ENCODE peak calls at places on chromosome 11, in four cellular contexts. B, V, M and H are unnamed samples.

GRCh38 chr11:6817668-6818067 is 18.2 kb upstream of the OR6A2 start:
- DNase-seq in B (no peak), V (no peak), M (no peak), H (no peak)

GRCh38 chr11:19258651-19259230 is 18.0 kb upstream of the E2F8 start:
- DNase-seq in B (no peak), V (no peak), M (no peak), H (no peak)

GRCh38 chr11:119516060-119516459 is 93.1 kb upstream of the THY1 start:
- DNase-seq in B (no peak), V (no peak), M (no peak), H (no peak)

GRCh38 chr11:36231300-36231699 is 57.9 kb downstream of the COMMD9 start:
- DNase-seq in B (no peak), V (no peak), M (no peak), H (no peak)

GRCh38 chr11:130848361-130849214 is 67.7 kb downstream of the SNX19 start:
- DNase-seq in B (no peak), V (no peak), M (no peak), H (no peak)

GRCh38 chr11:133966924-133967598 is 10.3 kb upstream of the IGSF9B start:
- DNase-seq in B (peak), V (peak), M (peak), H (peak)

GRCh38 chr11:125091247-125091876 is 20.1 kb downstream of the TMEM218 start:
- DNase-seq in B (peak), V (no peak), M (peak), H (no peak)

GRCh38 chr11:10982695-10983492 is 125.0 kb upstream of the ZBED5 start:
- DNase-seq in B (no peak), V (no peak), M (no peak), H (no peak)

GRCh38 chr11:95584180-95584579 is 205.4 kb downstream of the FAM76B start:
- DNase-seq in B (no peak), V (no peak), M (no peak), H (no peak)